ENCODE peak calls at places on chromosomes 1 and 21, in nine cellular contexts. A, O, I, Q, X, L, G, Y and V are unnamed samples.

GRCh38 chr1:13812456-13813397 is 112.7 kb downstream of the PRDM2 start:
- DNase-seq in A (no peak), O (no peak), I (no peak), Q (no peak), X (peak), L (no peak), G (no peak), Y (no peak), V (no peak)

GRCh38 chr1:4213599-4213998 is 313.5 kb upstream of the C1orf174 start:
- DNase-seq in A (no peak), O (no peak), I (no peak), Q (peak), X (no peak), L (no peak), G (no peak), Y (no peak), V (no peak)

GRCh38 chr1:93605812-93606512 is 75.7 kb downstream of the BCAR3 start:
- DNase-seq in A (peak), O (peak), I (no peak), Q (no peak), X (no peak), L (no peak), G (no peak), Y (no peak), V (no peak)

GRCh38 chr21:26067836-26068401 is 102.7 kb downstream of the APP start:
- DNase-seq in A (no peak), O (no peak), I (no peak), Q (no peak), X (no peak), L (no peak), G (no peak), Y (no peak), V (no peak)

GRCh38 chr1:235075121-235075954 is 53.3 kb downstream of the TOMM20 start:
- DNase-seq in A (no peak), O (peak), I (no peak), Q (no peak), X (peak), L (peak), G (no peak), Y (no peak), V (peak)

GRCh38 chr1:246160398-246160797 is 346.7 kb downstream of the SMYD3 start:
- DNase-seq in A (no peak), O (no peak), I (no peak), Q (peak), X (no peak), L (no peak), G (no peak), Y (no peak), V (no peak)

GRCh38 chr21:29208666-29209059 is 78.2 kb downstream of the MAP3K7CL start:
- DNase-seq in A (no peak), O (no peak), I (no peak), Q (no peak), X (no peak), L (no peak), G (no peak), Y (no peak), V (no peak)

GRCh38 chr21:29300547-29301138 is 1.9 kb downstream of the BACH1 start:
- DNase-seq in A (no peak), O (no peak), I (no peak), Q (no peak), X (no peak), L (peak), G (no peak), Y (no peak), V (no peak)

GRCh38 chr1:33392639-33393038 is 38.3 kb downstream of the PHC2 start:
- DNase-seq in A (no peak), O (no peak), I (no peak), Q (peak), X (no peak), L (no peak), G (no peak), Y (no peak), V (no peak)

GRCh38 chr1:52633291-52633754 is 355 bp downstream of the SHISAL2A start:
- DNase-seq in A (no peak), O (no peak), I (no peak), Q (no peak), X (no peak), L (no peak), G (peak), Y (peak), V (peak)

GRCh38 chr21:46061950-46062349 is 36.0 kb upstream of the COL6A2 start:
- DNase-seq in A (no peak), O (no peak), I (no peak), Q (no peak), X (no peak), L (no peak), G (no peak), Y (no peak), V (no peak)

GRCh38 chr1:81681570-81681969 is 119.2 kb upstream of the ADGRL2 start:
- DNase-seq in A (peak), O (no peak), I (no peak), Q (no peak), X (no peak), L (no peak), G (no peak), Y (no peak), V (no peak)

GRCh38 chr1:224133741-224134299 is 19.9 kb downstream of the FBXO28 start:
- DNase-seq in A (peak), O (no peak), I (no peak), Q (no peak), X (no peak), L (no peak), G (no peak), Y (no peak), V (no peak)

GRCh38 chr1:152107984-152108898 is 7.0 kb downstream of the TCHH start:
- DNase-seq in A (no peak), O (peak), I (peak), Q (no peak), X (no peak), L (no peak), G (no peak), Y (peak), V (no peak)

GRCh38 chr21:35294231-35294898 is 245.3 kb upstream of the RUNX1 start:
- DNase-seq in A (no peak), O (no peak), I (peak), Q (no peak), X (no peak), L (no peak), G (no peak), Y (no peak), V (no peak)

GRCh38 chr21:44764319-44765230 is 37.0 kb downstream of the UBE2G2 start:
- DNase-seq in A (no peak), O (no peak), I (no peak), Q (no peak), X (no peak), L (no peak), G (no peak), Y (no peak), V (no peak)
- H3K27ac ChIP-seq in A (no peak), O (no peak), I (no peak), Q (no peak), X (no peak), L (no peak), G (no peak), Y (no peak), V (peak)

GRCh38 chr1:99051611-99052283 is 47.1 kb upstream of the PLPPR5 start:
- DNase-seq in A (no peak), O (no peak), I (no peak), Q (no peak), X (no peak), L (no peak), G (peak), Y (no peak), V (no peak)
- TF ChIP-seq CTCF in A (no peak), O (no peak), I (no peak), Q (no peak), X (no peak), L (no peak), G (no peak), Y (no peak), V (no peak)

GRCh38 chr1:94642617-94643315 is 101.2 kb upstream of the F3 start:
- DNase-seq in A (no peak), O (no peak), I (no peak), Q (no peak), X (no peak), L (no peak), G (no peak), Y (no peak), V (no peak)
- H3K27ac ChIP-seq in A (no peak), O (no peak), I (no peak), Q (no peak), X (no peak), L (no peak), G (no peak), Y (no peak), V (no peak)

GRCh38 chr1:25503551-25504426 is 39.6 kb upstream of the LDLRAP1 start:
- DNase-seq in A (peak), O (peak), I (peak), Q (no peak), X (peak), L (peak), G (peak), Y (peak), V (peak)
- TF ChIP-seq CTCF in A (peak), O (peak), I (peak), Q (peak), X (peak), L (peak), G (peak), Y (peak), V (peak)

GRCh38 chr1:38291906-38292521 is 245.4 kb upstream of the POU3F1 start:
- DNase-seq in A (no peak), O (no peak), I (no peak), Q (no peak), X (no peak), L (no peak), G (no peak), Y (peak), V (no peak)
- H3K27ac ChIP-seq in A (no peak), O (no peak), I (no peak), Q (no peak), X (no peak), L (no peak), G (no peak), Y (no peak), V (no peak)

GRCh38 chr1:172401907-172402306 is 18.6 kb upstream of the C1orf105 start:
- DNase-seq in A (no peak), O (no peak), I (no peak), Q (no peak), X (no peak), L (peak), G (no peak), Y (peak), V (no peak)
- TF ChIP-seq CTCF in A (no peak), O (no peak), I (no peak), Q (no peak), X (no peak), L (peak), G (no peak), Y (peak), V (no peak)

GRCh38 chr1:183199304-183199703 is 13.2 kb downstream of the LAMC2 start:
- DNase-seq in A (no peak), O (no peak), I (no peak), Q (no peak), X (no peak), L (no peak), G (no peak), Y (no peak), V (no peak)
- H3K27ac ChIP-seq in A (peak), O (no peak), I (no peak), Q (peak), X (no peak), L (no peak), G (no peak), Y (no peak), V (no peak)

DNA sequence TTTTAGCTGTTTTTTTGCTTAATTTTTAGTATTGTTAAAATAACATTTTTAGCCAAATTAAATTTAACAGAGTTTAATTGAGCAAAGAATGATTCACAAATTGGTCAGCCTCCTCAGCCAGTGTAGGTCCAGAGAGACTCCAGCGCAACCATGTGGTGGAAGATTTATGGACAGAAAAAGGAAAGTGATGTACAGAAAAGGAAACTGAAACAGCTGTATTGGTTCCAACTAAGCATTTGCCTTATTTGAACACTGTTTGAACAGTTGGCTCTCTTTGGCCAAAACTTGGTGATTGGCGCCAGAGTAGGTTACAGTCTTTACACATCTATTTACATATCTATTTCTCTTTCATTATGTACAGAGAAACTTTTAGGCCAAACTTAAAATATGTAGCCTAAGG is 19.4 kb downstream of the RPS6KC1 start:
- DNase-seq in A (peak), O (no peak), I (no peak), Q (no peak), X (peak), L (peak), G (no peak), Y (no peak), V (no peak)
- TF ChIP-seq CTCF in A (peak), O (peak), I (no peak), Q (peak), X (peak), L (peak), G (no peak), Y (peak), V (no peak)

GRCh38 chr1:203544485-203544884 is 50.5 kb downstream of the OPTC start:
- DNase-seq in A (no peak), O (no peak), I (no peak), Q (no peak), X (no peak), L (no peak), G (no peak), Y (no peak), V (no peak)

GRCh38 chr1:203547147-203547546 is 53.2 kb downstream of the OPTC start:
- DNase-seq in A (no peak), O (no peak), I (no peak), Q (no peak), X (no peak), L (no peak), G (no peak), Y (no peak), V (no peak)

GRCh38 chr1:203546274-203546673 is 52.3 kb downstream of the OPTC start:
- DNase-seq in A (no peak), O (no peak), I (no peak), Q (no peak), X (no peak), L (no peak), G (no peak), Y (no peak), V (no peak)

GRCh38 chr1:203547771-203548421 is 53.9 kb downstream of the OPTC start:
- DNase-seq in A (no peak), O (no peak), I (no peak), Q (no peak), X (no peak), L (no peak), G (no peak), Y (no peak), V (no peak)

DNA sequence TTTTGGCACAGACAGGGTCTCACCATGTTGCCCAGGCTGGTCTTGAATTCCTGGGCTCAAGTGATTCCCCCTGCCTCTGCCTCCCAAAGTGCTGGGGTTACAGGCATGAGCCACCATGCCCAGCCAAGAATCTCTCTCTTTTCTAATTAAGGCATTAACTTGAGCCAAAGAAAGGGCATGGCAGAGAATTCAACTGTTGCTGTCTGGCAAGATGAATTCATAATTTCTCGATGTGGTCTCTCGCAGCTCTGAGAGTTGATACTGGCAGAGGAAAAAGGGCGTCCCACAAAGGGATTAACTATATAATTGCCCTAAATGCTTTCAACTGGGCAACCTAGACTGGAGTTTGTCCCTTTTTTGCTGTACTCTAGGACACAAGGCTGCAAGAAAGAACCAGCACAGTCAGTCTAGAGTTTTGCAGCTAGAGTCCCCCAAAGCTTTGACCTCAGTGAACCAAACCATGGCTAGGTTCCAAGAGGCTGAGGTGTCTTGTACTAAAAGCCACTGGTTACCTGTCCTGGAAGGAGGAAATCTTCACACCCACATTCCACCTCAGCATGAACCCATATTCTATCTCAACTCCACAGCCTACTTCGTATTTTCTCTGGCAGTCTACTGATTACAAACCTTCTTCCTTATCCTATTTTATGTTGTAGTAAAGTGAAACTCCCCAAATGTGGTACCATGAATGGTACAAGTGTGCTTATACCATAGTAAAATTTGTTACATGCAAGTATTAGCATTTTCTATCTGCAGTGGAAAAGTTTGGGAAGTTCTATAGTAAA is 51.3 kb downstream of the OPTC start:
- DNase-seq in A (no peak), O (no peak), I (no peak), Q (no peak), X (no peak), L (no peak), G (no peak), Y (no peak), V (no peak)
- H3K27ac ChIP-seq in A (no peak), O (peak), I (no peak), Q (peak), X (no peak), L (no peak), G (no peak), Y (no peak), V (no peak)